ENCODE peak calls at places on chromosome 12, in ten cellular contexts. U, Z, A, L, C, D, H, J, W and N are unnamed samples.

GRCh38 chr12:1167784-1168183 is 176.8 kb downstream of the ERC1 start:
- DNase-seq in U (no peak), Z (no peak), A (no peak), L (no peak), C (no peak), D (no peak), H (no peak), J (no peak), W (no peak), N (no peak)

GRCh38 chr12:70763666-70764065 is 126.4 kb upstream of the PTPRB start:
- DNase-seq in U (no peak), Z (no peak), A (no peak), L (no peak), C (no peak), D (no peak), H (no peak), J (no peak), W (no peak), N (no peak)

GRCh38 chr12:94636462-94637085 is 13.8 kb downstream of the TMCC3 start:
- DNase-seq in U (no peak), Z (no peak), A (no peak), L (no peak), C (no peak), D (no peak), H (no peak), J (no peak), W (no peak), N (no peak)

GRCh38 chr12:109999983-110000505 is 814 bp downstream of the ANKRD13A start:
- DNase-seq in U (peak; percentile 45), Z (no peak), A (peak; percentile 63), L (no peak), C (no peak), D (no peak), H (no peak), J (peak; percentile 34), W (no peak), N (no peak)

GRCh38 chr12:42918387-42918786 is 328.8 kb upstream of the PRICKLE1 start:
- DNase-seq in U (peak; percentile 59), Z (no peak), A (no peak), L (no peak), C (no peak), D (no peak), H (no peak), J (no peak), W (no peak), N (no peak)

GRCh38 chr12:4282892-4283511 is 9.4 kb downstream of the CCND2 start:
- DNase-seq in U (no peak), Z (peak; percentile 62), A (peak; percentile 60), L (no peak), C (no peak), D (no peak), H (no peak), J (no peak), W (no peak), N (no peak)

GRCh38 chr12:46608431-46609280 is 217.1 kb downstream of the SLC38A4 start:
- DNase-seq in U (peak; percentile 80), Z (no peak), A (no peak), L (no peak), C (no peak), D (no peak), H (no peak), J (no peak), W (no peak), N (no peak)

GRCh38 chr12:109731806-109732205 is 18.2 kb downstream of the FAM222A start:
- DNase-seq in U (no peak), Z (no peak), A (no peak), L (no peak), C (no peak), D (no peak), H (no peak), J (no peak), W (no peak), N (no peak)

GRCh38 chr12:101299931-101300330 is 20.0 kb downstream of the UTP20 start:
- DNase-seq in U (no peak), Z (no peak), A (no peak), L (no peak), C (no peak), D (no peak), H (no peak), J (no peak), W (peak; percentile 26), N (no peak)

GRCh38 chr12:106764738-106765137 is 9.7 kb upstream of the RIC8B start:
- DNase-seq in U (no peak), Z (no peak), A (no peak), L (no peak), C (no peak), D (no peak), H (no peak), J (no peak), W (no peak), N (no peak)

GRCh38 chr12:88401153-88401552 is 179.1 kb downstream of the KITLG start:
- DNase-seq in U (peak; percentile 22), Z (no peak), A (no peak), L (no peak), C (no peak), D (no peak), H (no peak), J (no peak), W (no peak), N (no peak)

GRCh38 chr12:1915082-1915968 is 3.1 kb downstream of the CACNA2D4 start:
- DNase-seq in U (no peak), Z (peak; percentile 29), A (no peak), L (no peak), C (no peak), D (no peak), H (no peak), J (no peak), W (no peak), N (no peak)

GRCh38 chr12:12338528-12339168 is 11.4 kb downstream of the MANSC1 start:
- DNase-seq in U (peak; percentile 54), Z (no peak), A (no peak), L (no peak), C (no peak), D (no peak), H (no peak), J (no peak), W (no peak), N (no peak)

GRCh38 chr12:116121453-116121871 is 156.0 kb downstream of the MED13L start:
- DNase-seq in U (peak; percentile 37), Z (no peak), A (no peak), L (no peak), C (no peak), D (no peak), H (no peak), J (no peak), W (no peak), N (no peak)

GRCh38 chr12:31207799-31208465 is 118.0 kb downstream of the SINHCAF start:
- DNase-seq in U (no peak), Z (no peak), A (no peak), L (no peak), C (no peak), D (no peak), H (no peak), J (no peak), W (no peak), N (no peak)

GRCh38 chr12:113221997-113222729 is 899 bp downstream of the TPCN1 start:
- DNase-seq in U (no peak), Z (no peak), A (no peak), L (no peak), C (no peak), D (no peak), H (no peak), J (no peak), W (peak; percentile 19), N (no peak)

GRCh38 chr12:124315316-124315924 is 20.5 kb downstream of the RFLNA start:
- DNase-seq in U (no peak), Z (no peak), A (no peak), L (no peak), C (no peak), D (no peak), H (no peak), J (no peak), W (no peak), N (no peak)

GRCh38 chr12:103783744-103784664 is 57.0 kb downstream of the NT5DC3 start:
- DNase-seq in U (no peak), Z (no peak), A (no peak), L (no peak), C (no peak), D (no peak), H (no peak), J (no peak), W (no peak), N (no peak)

GRCh38 chr12:65657635-65658034 is 166.6 kb upstream of the HMGA2 start:
- DNase-seq in U (peak; percentile 47), Z (no peak), A (no peak), L (no peak), C (no peak), D (no peak), H (no peak), J (no peak), W (no peak), N (no peak)

GRCh38 chr12:110661337-110661972 is 27.5 kb downstream of the HVCN1 start:
- DNase-seq in U (no peak), Z (no peak), A (no peak), L (no peak), C (no peak), D (no peak), H (no peak), J (no peak), W (no peak), N (no peak)

GRCh38 chr12:11600199-11600598 is 49.3 kb upstream of the ETV6 start:
- DNase-seq in U (no peak), Z (no peak), A (no peak), L (no peak), C (no peak), D (no peak), H (no peak), J (no peak), W (no peak), N (no peak)

GRCh38 chr12:57135939-57136338 is 7.7 kb downstream of the LRP1 start:
- DNase-seq in U (no peak), Z (peak; percentile 49), A (no peak), L (no peak), C (no peak), D (no peak), H (no peak), J (no peak), W (no peak), N (peak; percentile 64)

GRCh38 chr12:131684015-131684725 is 26.7 kb upstream of the SFSWAP start:
- DNase-seq in U (no peak), Z (no peak), A (no peak), L (no peak), C (no peak), D (no peak), H (no peak), J (no peak), W (no peak), N (no peak)

GRCh38 chr12:910416-910815 is 39.1 kb downstream of the RAD52 start:
- DNase-seq in U (no peak), Z (no peak), A (no peak), L (no peak), C (no peak), D (no peak), H (no peak), J (no peak), W (no peak), N (no peak)

GRCh38 chr12:102958073-102958829 is 777 bp downstream of the ASCL1 start:
- DNase-seq in U (peak; percentile 18), Z (peak; percentile 90), A (peak; percentile 90), L (no peak), C (no peak), D (no peak), H (no peak), J (no peak), W (no peak), N (no peak)